ENCODE peak calls at places on chromosomes 16 and 17, in six cellular contexts. R is GM10248, B is EH, H is NCI-H1930, F is aorta, L is hepatic stellate cell. S is an unnamed sample.

GRCh38 chr17:82380860-82381702 is 9.5 kb downstream of the UTS2R start:
- DNase-seq in B (peak), H (no peak), R (no peak), L (no peak), F (no peak), S (no peak)

GRCh38 chr16:89358030-89359005 is 132.0 kb downstream of the ANKRD11 start:
- DNase-seq in B (no peak), L (no peak), R (no peak), F (peak), H (no peak), S (no peak)

GRCh38 chr17:59311051-59311468 is 20.4 kb upstream of the YPEL2 start:
- DNase-seq in H (peak), R (peak), L (peak), F (no peak), B (peak), S (no peak)

GRCh38 chr16:50742521-50743150 is 750 bp downstream of the CYLD start:
- DNase-seq in H (no peak), L (peak), R (peak), B (peak), F (no peak), S (no peak)

GRCh38 chr17:57408064-57408811 is 151.9 kb downstream of the MSI2 start:
- DNase-seq in L (no peak), B (no peak), H (no peak), R (peak), F (no peak), S (no peak)

GRCh38 chr16:73610605-73611177 is 562.8 kb upstream of the ZFHX3 start:
- DNase-seq in L (no peak), R (no peak), H (peak), B (no peak), F (no peak), S (no peak)

GRCh38 chr16:85657267-85657650 is 31.5 kb downstream of the GINS2 start:
- DNase-seq in H (no peak), F (no peak), B (no peak), L (no peak), R (no peak), S (no peak)

GRCh38 chr16:27311449-27311831 is 2.3 kb upstream of the IL4R start:
- DNase-seq in H (no peak), L (no peak), R (no peak), F (no peak), B (peak), S (no peak)